ENCODE peak calls at places on chromosomes 7 and 10, in four cellular contexts. C, F, L and W are unnamed samples.

GRCh38 chr7:120995659-120996058 is 7.1 kb downstream of the CPED1 start:
- DNase-seq in F (no peak), L (no peak), C (no peak), W (no peak)

GRCh38 chr10:3803884-3804741 is 19.1 kb upstream of the KLF6 start:
- DNase-seq in L (no peak), C (no peak), F (no peak), W (no peak)

GRCh38 chr10:32379950-32380547 is 33.1 kb upstream of the EPC1 start:
- DNase-seq in C (no peak), F (no peak), L (no peak), W (no peak)

GRCh38 chr7:101714097-101714496 is 85.0 kb upstream of the MYL10 start:
- DNase-seq in C (no peak), L (no peak), F (no peak), W (no peak)

GRCh38 chr7:95578299-95578855 is 17.9 kb downstream of the PDK4 start:
- DNase-seq in L (no peak), F (no peak), C (no peak), W (no peak)

GRCh38 chr7:28410628-28411578 is 1.4 kb upstream of the CREB5 start:
- DNase-seq in C (peak; percentile 83), L (peak; percentile 78), F (peak; percentile 61), W (no peak)

GRCh38 chr10:85995791-85996190 is 370.8 kb downstream of the GRID1 start:
- DNase-seq in C (no peak), F (no peak), L (no peak), W (no peak)

GRCh38 chr10:122850705-122851640 is 5.3 kb upstream of the CUZD1 start:
- DNase-seq in L (no peak), C (no peak), F (no peak), W (no peak)

GRCh38 chr10:29157321-29157720 is 131.5 kb upstream of the LYZL1 start:
- DNase-seq in C (no peak), F (no peak), L (no peak), W (no peak)

GRCh38 chr7:103729026-103729425 is 260.4 kb downstream of the RELN start:
- DNase-seq in C (no peak), L (no peak), F (no peak), W (no peak)

GRCh38 chr7:43782768-43783555 is 24.5 kb downstream of the BLVRA start:
- DNase-seq in F (no peak), C (no peak), L (peak; percentile 33), W (no peak)

GRCh38 chr10:72238392-72239175 is 22.5 kb upstream of the ASCC1 start:
- DNase-seq in C (no peak), L (no peak), F (no peak), W (no peak)

GRCh38 chr10:35574924-35575352 is 30.2 kb upstream of the GJD4 start:
- DNase-seq in F (no peak), L (no peak), C (no peak), W (no peak)

GRCh38 chr7:81594767-81595166 is 175.1 kb downstream of the HGF start:
- DNase-seq in C (no peak), F (no peak), L (no peak), W (no peak)

GRCh38 chr10:119461380-119461779 is 81.1 kb downstream of the RGS10 start:
- DNase-seq in F (peak; percentile 38), L (no peak), C (no peak), W (no peak)

GRCh38 chr10:117950408-117950807 is 96.3 kb downstream of the RAB11FIP2 start:
- DNase-seq in F (no peak), C (no peak), L (no peak), W (no peak)

GRCh38 chr10:56633876-56634452 is 272.9 kb upstream of the ZWINT start:
- DNase-seq in L (no peak), F (peak; percentile 67), C (no peak), W (no peak)

GRCh38 chr7:34823650-34824258 is 165.7 kb downstream of the NPSR1 start:
- DNase-seq in C (no peak), L (no peak), F (peak; percentile 2), W (no peak)

GRCh38 chr10:30056281-30056680 is 3.1 kb downstream of the JCAD start:
- DNase-seq in L (no peak), F (no peak), C (no peak), W (no peak)

GRCh38 chr7:30225863-30226361 is 58.5 kb upstream of the ZNRF2 start:
- DNase-seq in L (peak; percentile 79), F (peak; percentile 73), C (no peak), W (peak; percentile 80)

GRCh38 chr7:25632616-25633015 is 404.3 kb upstream of the NPVF start:
- DNase-seq in C (no peak), F (no peak), L (no peak), W (no peak)

GRCh38 chr7:73828972-73829371 is 1.8 kb upstream of the CLDN4 start:
- DNase-seq in L (no peak), F (no peak), C (no peak), W (no peak)

GRCh38 chr10:88989824-88990527 is 622 bp upstream of the FAS start:
- DNase-seq in C (no peak), F (no peak), L (no peak), W (no peak)

GRCh38 chr7:77498659-77499379 is 38.3 kb upstream of the PTPN12 start:
- DNase-seq in L (no peak), F (no peak), C (no peak), W (no peak)

GRCh38 chr10:118459642-118460193 is 117.6 kb upstream of the FAM204A start:
- DNase-seq in L (peak; percentile 68), F (no peak), C (no peak), W (no peak)

GRCh38 chr10:46524471-46525176 is 31.8 kb downstream of the GPRIN2 start:
- DNase-seq in C (peak; percentile 81), F (no peak), L (no peak), W (peak; percentile 87)

GRCh38 chr10:58856508-58857240 is 319.8 kb upstream of the PHYHIPL start:
- DNase-seq in L (peak; percentile 78), C (no peak), F (no peak), W (peak; percentile 82)

GRCh38 chr10:133336131-133337078 is at the start of gene CALY:
- DNase-seq in C (no peak), L (no peak), F (peak; percentile 54), W (no peak)

DNA sequence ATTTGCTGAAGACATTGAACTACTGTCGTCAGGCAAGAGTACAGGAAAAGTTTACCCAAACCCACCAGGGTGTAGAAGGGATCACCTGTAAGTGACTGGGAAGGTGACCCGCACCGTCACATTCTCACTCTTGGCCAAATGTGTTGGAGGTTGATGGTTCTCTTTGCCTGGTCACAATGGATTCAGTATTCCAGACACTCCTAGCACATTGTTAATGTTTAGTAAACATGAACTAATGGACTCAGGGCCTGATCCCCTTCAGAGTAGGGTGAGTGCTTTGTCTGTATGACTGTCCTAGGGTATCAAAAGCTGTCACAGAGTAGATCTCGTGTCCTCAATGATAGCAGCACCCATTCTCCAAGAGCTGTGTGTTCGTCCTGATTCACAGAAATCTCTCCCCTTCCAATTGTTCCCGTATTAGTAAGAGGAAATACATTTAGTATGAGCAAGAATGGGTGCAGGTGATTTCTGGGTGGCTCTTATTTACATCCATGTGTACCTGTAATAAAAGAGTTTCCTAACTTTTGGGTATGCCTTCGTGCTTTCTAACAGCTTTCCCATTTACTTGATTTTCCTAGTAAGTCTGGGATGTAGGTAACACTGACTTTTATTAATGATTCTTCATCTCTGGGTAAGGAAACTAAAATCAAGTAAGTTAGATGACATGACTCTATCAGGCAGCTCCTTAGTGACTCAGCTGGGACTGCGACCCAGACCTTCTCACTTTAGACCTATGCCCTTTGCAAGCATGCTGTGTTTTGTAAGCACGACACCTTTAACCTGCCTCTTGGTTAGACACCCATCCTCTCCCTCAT is 4.7 kb downstream of the EEPD1 start:
- DNase-seq in C (no peak), F (no peak), L (no peak), W (no peak)
- H3K36me3 ChIP-seq in C (no peaks in the 10 kb centered on the region), F (no peaks in the 10 kb centered on the region), L (no peaks in the 10 kb centered on the region), W (no peaks in the 10 kb centered on the region)

GRCh38 chr7:155267436-155267835 is 30.2 kb upstream of the INSIG1 start:
- DNase-seq in C (no peak), L (no peak), F (no peak), W (peak; percentile 41)

GRCh38 chr7:155265960-155266359 is 31.7 kb upstream of the INSIG1 start:
- DNase-seq in C (no peak), F (no peak), L (no peak), W (no peak)

GRCh38 chr7:155267023-155267422 is 30.7 kb upstream of the INSIG1 start:
- DNase-seq in L (no peak), F (no peak), C (no peak), W (no peak)

GRCh38 chr7:155265144-155265543 is 32.5 kb upstream of the INSIG1 start:
- DNase-seq in L (no peak), F (no peak), C (no peak), W (no peak)

DNA sequence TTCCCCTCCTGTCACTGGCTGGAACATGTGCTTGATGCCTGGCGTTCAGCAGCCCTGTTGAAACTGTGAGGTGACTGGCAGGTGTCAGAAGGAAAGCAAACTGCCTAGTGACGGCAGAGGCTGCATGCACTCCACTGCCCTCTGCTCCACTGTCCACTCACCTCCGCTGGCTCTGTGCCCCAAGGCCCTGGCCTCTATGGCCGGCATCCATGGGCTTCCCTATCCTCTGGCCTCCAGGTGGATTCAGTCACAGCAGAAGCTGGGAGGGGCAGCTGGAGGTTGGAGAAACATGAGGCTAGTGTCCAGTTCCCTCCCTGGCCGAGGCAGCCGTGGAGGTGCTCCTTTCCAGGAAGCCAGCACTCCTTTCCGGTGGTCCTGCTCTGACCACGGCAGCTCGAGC is 31.2 kb upstream of the INSIG1 start:
- DNase-seq in C (no peak), L (no peak), F (no peak), W (no peak)
- H3K27me3 ChIP-seq in C (no peaks in the 10 kb centered on the region), L (no peaks in the 10 kb centered on the region), F (peaks cover 2% of the 10 kb centered on the region), W (no peaks in the 10 kb centered on the region)

GRCh38 chr10:77392236-77392721 is 245.3 kb downstream of the KCNMA1 start:
- DNase-seq in C (peak; percentile 52), F (no peak), L (peak; percentile 77), W (no peak)
- H3K4me3 ChIP-seq in C (no peak overlapping the region), F (no peak overlapping the region), L (no peak overlapping the region), W (no peak overlapping the region)

GRCh38 chr10:62071846-62072281 is 170.4 kb downstream of the ARID5B start:
- DNase-seq in L (no peak), C (no peak), F (no peak), W (no peak)

GRCh38 chr10:62067560-62067959 is 166.1 kb downstream of the ARID5B start:
- DNase-seq in L (no peak), F (no peak), C (no peak), W (no peak)

GRCh38 chr10:62068464-62068863 is 167.0 kb downstream of the ARID5B start:
- DNase-seq in F (no peak), L (no peak), C (no peak), W (no peak)

GRCh38 chr10:62072901-62073300 is 171.4 kb downstream of the ARID5B start:
- DNase-seq in L (no peak), C (no peak), F (no peak), W (no peak)

DNA sequence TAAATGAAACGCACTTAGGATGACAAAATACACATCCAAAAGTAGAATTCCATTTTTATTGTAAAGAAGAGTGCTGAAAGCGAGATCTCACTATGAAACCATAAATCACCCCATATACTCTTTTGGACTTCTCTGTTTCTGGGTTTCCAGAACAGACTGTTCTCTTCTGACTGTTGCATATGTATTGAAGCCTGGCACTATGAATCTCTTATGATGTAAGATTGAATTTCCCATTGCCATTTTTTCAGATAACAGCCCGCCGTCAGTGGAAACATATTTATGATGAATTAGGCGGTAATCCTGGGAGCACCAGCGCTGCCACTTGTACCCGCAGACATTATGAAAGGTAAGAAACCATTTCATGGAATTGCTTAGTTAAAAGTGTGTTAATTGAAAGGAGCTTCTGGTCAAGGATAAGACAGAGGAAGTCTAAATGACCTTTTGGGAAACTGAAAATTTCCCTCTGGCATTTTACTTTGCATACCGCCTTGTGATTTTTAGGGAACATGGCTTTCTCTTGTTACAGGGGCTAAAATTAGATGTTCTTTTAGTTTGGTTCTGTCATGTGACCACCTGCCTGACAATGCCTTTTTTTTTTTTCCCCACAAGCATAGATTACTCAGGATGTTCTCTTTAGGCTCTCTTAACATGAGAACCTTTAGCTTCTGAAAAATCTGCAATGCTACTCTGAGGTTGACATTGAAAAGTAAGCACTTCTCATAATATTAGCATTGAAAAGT is 168.1 kb downstream of the ARID5B start:
- DNase-seq in L (no peak), F (no peak), C (no peak), W (no peak)
- H3K36me3 ChIP-seq in L (peaks cover 27% of the 10 kb centered on the region), F (peaks cover 15% of the 10 kb centered on the region), C (peaks cover 46% of the 10 kb centered on the region), W (peaks cover 7% of the 10 kb centered on the region)